ENCODE peak calls at places on chromosomes 6 and 20, in nine cellular contexts. One of them, this sample, is unnamed.

GRCh38 chr20:63659370-63659769 is 1.3 kb downstream of the RTEL1 start:
- DNase-seq in GM20000: no peak
- DNase-seq in kidney epithelial cell: no peak
- DNase-seq in psoas muscle: no peak
- DNase-seq in endothelial cell: no peak
- DNase-seq in upper lobe of left lung: no peak
- DNase-seq in coronary artery: no peak
- DNase-seq in colonic mucosa: no peak
- DNase-seq in nephron progenitor cell: no peak
- DNase-seq in this sample: no peak

GRCh38 chr6:98467091-98467490 is 367.3 kb upstream of the POU3F2 start:
- DNase-seq in GM20000: no peak
- DNase-seq in coronary artery: no peak
- DNase-seq in colonic mucosa: no peak
- DNase-seq in kidney epithelial cell: no peak
- DNase-seq in nephron progenitor cell: no peak
- DNase-seq in endothelial cell: no peak
- DNase-seq in psoas muscle: no peak
- DNase-seq in upper lobe of left lung: no peak
- DNase-seq in this sample: no peak

GRCh38 chr6:1708820-1709612 is 99.3 kb downstream of the FOXC1 start:
- DNase-seq in nephron progenitor cell: no peak
- DNase-seq in coronary artery: no peak
- DNase-seq in psoas muscle: no peak
- DNase-seq in colonic mucosa: no peak
- DNase-seq in kidney epithelial cell: no peak
- DNase-seq in upper lobe of left lung: peak; percentile 77
- DNase-seq in GM20000: no peak
- DNase-seq in endothelial cell: no peak
- DNase-seq in this sample: no peak

GRCh38 chr6:146598785-146599405 is at the start of gene ADGB:
- DNase-seq in colonic mucosa: peak; percentile 83
- DNase-seq in coronary artery: no peak
- DNase-seq in kidney epithelial cell: no peak
- DNase-seq in nephron progenitor cell: peak; percentile 90
- DNase-seq in psoas muscle: peak; percentile 78
- DNase-seq in endothelial cell: peak; percentile 80
- DNase-seq in upper lobe of left lung: peak; percentile 65
- DNase-seq in GM20000: no peak
- DNase-seq in this sample: no peak

GRCh38 chr6:131997450-131998153 is 46.4 kb upstream of the CCN2 start:
- DNase-seq in upper lobe of left lung: no peak
- DNase-seq in GM20000: no peak
- DNase-seq in psoas muscle: no peak
- DNase-seq in endothelial cell: no peak
- DNase-seq in colonic mucosa: no peak
- DNase-seq in kidney epithelial cell: no peak
- DNase-seq in coronary artery: no peak
- DNase-seq in nephron progenitor cell: no peak
- DNase-seq in this sample: no peak

GRCh38 chr6:140319209-140319608 is 944.8 kb upstream of the CITED2 start:
- DNase-seq in nephron progenitor cell: no peak
- DNase-seq in coronary artery: no peak
- DNase-seq in psoas muscle: no peak
- DNase-seq in endothelial cell: no peak
- DNase-seq in upper lobe of left lung: no peak
- DNase-seq in kidney epithelial cell: peak; percentile 14
- DNase-seq in colonic mucosa: no peak
- DNase-seq in GM20000: peak; percentile 10
- DNase-seq in this sample: no peak

GRCh38 chr6:165969184-165969583 is 198.5 kb downstream of the TBXT start:
- DNase-seq in psoas muscle: no peak
- DNase-seq in endothelial cell: no peak
- DNase-seq in colonic mucosa: no peak
- DNase-seq in coronary artery: no peak
- DNase-seq in nephron progenitor cell: no peak
- DNase-seq in GM20000: no peak
- DNase-seq in upper lobe of left lung: no peak
- DNase-seq in kidney epithelial cell: no peak
- DNase-seq in this sample: no peak

GRCh38 chr6:38493929-38494547 is 145.7 kb downstream of the BTBD9 start:
- DNase-seq in nephron progenitor cell: peak; percentile 86
- DNase-seq in coronary artery: peak; percentile 78
- DNase-seq in colonic mucosa: peak; percentile 85
- DNase-seq in upper lobe of left lung: peak; percentile 66
- DNase-seq in endothelial cell: peak; percentile 78
- DNase-seq in psoas muscle: peak; percentile 64
- DNase-seq in GM20000: peak; percentile 31
- DNase-seq in kidney epithelial cell: peak; percentile 21
- DNase-seq in this sample: peak; percentile 54

GRCh38 chr6:11462742-11463414 is 74.7 kb upstream of the TMEM170B start:
- DNase-seq in psoas muscle: no peak
- DNase-seq in kidney epithelial cell: no peak
- DNase-seq in upper lobe of left lung: peak; percentile 38
- DNase-seq in GM20000: no peak
- DNase-seq in colonic mucosa: no peak
- DNase-seq in endothelial cell: no peak
- DNase-seq in coronary artery: no peak
- DNase-seq in nephron progenitor cell: no peak
- DNase-seq in this sample: no peak

GRCh38 chr6:32087574-32088486 is 21.3 kb downstream of the TNXB start:
- DNase-seq in kidney epithelial cell: no peak
- DNase-seq in endothelial cell: peak; percentile 86
- DNase-seq in colonic mucosa: peak; percentile 87
- DNase-seq in psoas muscle: peak; percentile 88
- DNase-seq in nephron progenitor cell: peak; percentile 84
- DNase-seq in coronary artery: peak; percentile 95
- DNase-seq in GM20000: peak; percentile 90
- DNase-seq in upper lobe of left lung: peak; percentile 85
- DNase-seq in this sample: peak; percentile 62

GRCh38 chr20:11976966-11977365 is 59.3 kb downstream of the BTBD3 start:
- DNase-seq in coronary artery: no peak
- DNase-seq in psoas muscle: no peak
- DNase-seq in colonic mucosa: no peak
- DNase-seq in upper lobe of left lung: no peak
- DNase-seq in GM20000: no peak
- DNase-seq in endothelial cell: no peak
- DNase-seq in kidney epithelial cell: no peak
- DNase-seq in nephron progenitor cell: no peak
- DNase-seq in this sample: no peak

GRCh38 chr6:127737768-127738167 is 160.8 kb downstream of the C6orf58 start:
- DNase-seq in coronary artery: no peak
- DNase-seq in psoas muscle: no peak
- DNase-seq in GM20000: no peak
- DNase-seq in colonic mucosa: no peak
- DNase-seq in kidney epithelial cell: no peak
- DNase-seq in nephron progenitor cell: no peak
- DNase-seq in endothelial cell: no peak
- DNase-seq in upper lobe of left lung: no peak
- DNase-seq in this sample: no peak

GRCh38 chr6:99308788-99309187 is 40.7 kb downstream of the FAXC start:
- DNase-seq in colonic mucosa: no peak
- DNase-seq in endothelial cell: no peak
- DNase-seq in psoas muscle: no peak
- DNase-seq in coronary artery: no peak
- DNase-seq in nephron progenitor cell: no peak
- DNase-seq in kidney epithelial cell: no peak
- DNase-seq in GM20000: no peak
- DNase-seq in upper lobe of left lung: no peak
- DNase-seq in this sample: no peak

GRCh38 chr20:53847118-53847842 is 223.1 kb downstream of the BCAS1 start:
- DNase-seq in psoas muscle: no peak
- DNase-seq in coronary artery: no peak
- DNase-seq in kidney epithelial cell: no peak
- DNase-seq in nephron progenitor cell: no peak
- DNase-seq in endothelial cell: no peak
- DNase-seq in upper lobe of left lung: peak; percentile 34
- DNase-seq in colonic mucosa: no peak
- DNase-seq in GM20000: no peak
- DNase-seq in this sample: no peak

GRCh38 chr6:20916081-20916480 is 381.8 kb downstream of the CDKAL1 start:
- DNase-seq in GM20000: no peak
- DNase-seq in kidney epithelial cell: no peak
- DNase-seq in nephron progenitor cell: no peak
- DNase-seq in endothelial cell: no peak
- DNase-seq in colonic mucosa: no peak
- DNase-seq in coronary artery: no peak
- DNase-seq in upper lobe of left lung: no peak
- DNase-seq in psoas muscle: no peak
- DNase-seq in this sample: no peak

GRCh38 chr6:166771701-166772100 is 144.7 kb upstream of the RPS6KA2 start:
- DNase-seq in colonic mucosa: no peak
- DNase-seq in GM20000: no peak
- DNase-seq in coronary artery: no peak
- DNase-seq in nephron progenitor cell: no peak
- DNase-seq in kidney epithelial cell: no peak
- DNase-seq in endothelial cell: peak; percentile 1
- DNase-seq in psoas muscle: no peak
- DNase-seq in upper lobe of left lung: no peak
- DNase-seq in this sample: no peak

DNA sequence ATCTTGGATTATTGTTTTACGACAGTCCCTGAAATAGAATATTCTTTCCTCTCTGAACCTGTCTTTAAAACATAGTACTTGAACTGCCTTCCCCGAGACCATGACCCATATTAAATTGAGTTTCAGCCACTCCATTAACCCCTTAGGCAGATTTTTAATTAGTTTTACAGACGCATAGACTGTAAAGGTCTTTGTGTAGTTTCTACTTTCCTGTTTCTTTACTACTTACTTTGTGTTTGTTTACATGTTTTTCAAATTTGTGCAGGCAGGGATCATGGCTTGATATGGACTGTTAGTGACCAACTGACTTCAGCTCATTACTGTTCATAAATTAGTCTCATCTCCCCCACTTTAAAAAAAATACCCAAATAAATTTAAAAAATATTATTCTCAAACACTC is 53.8 kb downstream of the FYN start:
- DNase-seq in coronary artery: no peak
- DNase-seq in GM20000: no peak
- DNase-seq in nephron progenitor cell: no peak
- DNase-seq in kidney epithelial cell: no peak
- DNase-seq in psoas muscle: no peak
- DNase-seq in endothelial cell: no peak
- DNase-seq in upper lobe of left lung: no peak
- DNase-seq in colonic mucosa: no peak
- DNase-seq in this sample: no peak
- TF ChIP-seq CTCF in coronary artery: no peak
- TF ChIP-seq CTCF in GM20000: no peak
- TF ChIP-seq CTCF in nephron progenitor cell: no peak
- TF ChIP-seq CTCF in kidney epithelial cell: no peak
- TF ChIP-seq CTCF in psoas muscle: no peak
- TF ChIP-seq CTCF in endothelial cell: no peak
- TF ChIP-seq CTCF in upper lobe of left lung: no peak
- TF ChIP-seq CTCF in colonic mucosa: no peak
- TF ChIP-seq CTCF in this sample: no peak

DNA sequence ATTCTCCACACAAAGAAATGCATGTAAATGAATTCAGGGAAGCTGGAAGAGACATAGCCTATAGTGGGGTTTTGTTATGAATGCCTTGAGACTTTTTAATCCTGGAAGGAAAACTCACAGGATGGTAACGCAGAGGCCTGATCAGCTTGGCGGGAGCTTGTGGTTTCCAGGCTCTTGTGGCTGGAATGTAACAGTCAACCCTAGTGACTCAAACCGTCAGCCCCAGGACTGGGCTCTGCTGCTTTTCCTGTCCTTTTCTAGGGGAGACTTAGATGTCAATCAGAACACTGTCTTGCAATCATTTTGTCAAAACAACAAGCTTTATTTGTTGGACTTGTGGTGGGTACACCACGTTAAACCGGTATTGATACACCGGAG is 34.9 kb downstream of the KIF25 start:
- DNase-seq in endothelial cell: no peak
- DNase-seq in nephron progenitor cell: no peak
- DNase-seq in colonic mucosa: peak; percentile 18
- DNase-seq in GM20000: no peak
- DNase-seq in coronary artery: no peak
- DNase-seq in kidney epithelial cell: peak; percentile 61
- DNase-seq in upper lobe of left lung: no peak
- DNase-seq in psoas muscle: no peak
- DNase-seq in this sample: no peak
- TF ChIP-seq CTCF in endothelial cell: no peak
- TF ChIP-seq CTCF in nephron progenitor cell: no peak
- TF ChIP-seq CTCF in colonic mucosa: no peak
- TF ChIP-seq CTCF in GM20000: no peak
- TF ChIP-seq CTCF in coronary artery: no peak
- TF ChIP-seq CTCF in kidney epithelial cell: peak; percentile 53
- TF ChIP-seq CTCF in upper lobe of left lung: no peak
- TF ChIP-seq CTCF in psoas muscle: peak; percentile 12
- TF ChIP-seq CTCF in this sample: no peak

GRCh38 chr6:108115598-108116058 is 41.1 kb upstream of the OSTM1 start:
- DNase-seq in endothelial cell: peak; percentile 67
- DNase-seq in colonic mucosa: peak; percentile 58
- DNase-seq in nephron progenitor cell: peak; percentile 41
- DNase-seq in GM20000: peak; percentile 66
- DNase-seq in psoas muscle: peak; percentile 57
- DNase-seq in coronary artery: no peak
- DNase-seq in upper lobe of left lung: peak; percentile 61
- DNase-seq in kidney epithelial cell: no peak
- DNase-seq in this sample: no peak
- TF ChIP-seq CTCF in endothelial cell: no peak
- TF ChIP-seq CTCF in colonic mucosa: peak; percentile 32
- TF ChIP-seq CTCF in nephron progenitor cell: peak; percentile 18
- TF ChIP-seq CTCF in GM20000: no peak
- TF ChIP-seq CTCF in psoas muscle: peak; percentile 22
- TF ChIP-seq CTCF in coronary artery: no peak
- TF ChIP-seq CTCF in upper lobe of left lung: peak; percentile 22
- TF ChIP-seq CTCF in kidney epithelial cell: peak; percentile 71
- TF ChIP-seq CTCF in this sample: no peak

DNA sequence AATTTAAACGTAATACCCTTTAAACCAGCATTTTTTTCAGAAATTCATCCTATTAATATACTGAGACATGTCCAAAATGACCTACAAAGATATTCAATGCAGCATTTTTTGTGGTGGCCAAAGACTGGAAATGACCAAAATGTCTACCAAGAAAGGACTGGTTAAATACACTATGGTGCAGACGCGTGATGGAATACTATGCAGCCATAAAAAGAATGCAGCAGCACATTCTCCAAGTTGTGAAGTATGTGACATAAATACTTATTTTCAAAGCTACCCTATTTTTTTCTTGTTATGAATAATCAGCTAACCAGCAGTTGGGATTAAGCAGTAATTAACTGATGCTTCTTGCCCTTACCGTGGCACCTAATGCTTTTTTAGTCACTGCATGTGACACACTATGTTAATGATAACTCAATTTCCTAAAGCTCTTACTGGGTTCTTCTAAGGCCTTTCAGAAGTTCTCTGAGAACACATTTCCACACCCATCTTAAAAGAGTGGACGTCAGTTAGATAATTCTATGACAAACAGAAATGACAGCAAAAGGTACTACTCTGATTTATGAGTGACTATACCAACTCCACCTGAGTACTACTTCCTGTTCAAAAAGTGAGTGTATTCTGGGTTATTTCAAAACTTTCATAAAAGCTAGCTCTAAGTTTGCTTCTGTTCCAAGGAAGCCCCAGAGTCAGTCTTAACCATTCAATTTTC is 24.9 kb downstream of the TTI1 start:
- DNase-seq in colonic mucosa: no peak
- DNase-seq in coronary artery: no peak
- DNase-seq in psoas muscle: no peak
- DNase-seq in kidney epithelial cell: no peak
- DNase-seq in upper lobe of left lung: no peak
- DNase-seq in nephron progenitor cell: no peak
- DNase-seq in endothelial cell: no peak
- DNase-seq in GM20000: no peak
- DNase-seq in this sample: no peak
- TF ChIP-seq CTCF in colonic mucosa: no peak
- TF ChIP-seq CTCF in coronary artery: no peak
- TF ChIP-seq CTCF in psoas muscle: no peak
- TF ChIP-seq CTCF in kidney epithelial cell: no peak
- TF ChIP-seq CTCF in upper lobe of left lung: no peak
- TF ChIP-seq CTCF in nephron progenitor cell: no peak
- TF ChIP-seq CTCF in endothelial cell: no peak
- TF ChIP-seq CTCF in GM20000: no peak
- TF ChIP-seq CTCF in this sample: no peak